ENCODE peak calls at places on chromosome 7, in five cellular contexts. One of them, this sample, is unnamed.

GRCh38 chr7:108660465-108660864 is 90.8 kb downstream of the DNAJB9 start:
- DNase-seq in RWPE1: no peak
- DNase-seq in GM04504: no peak
- DNase-seq in stimulated activated CD8-positive, alpha-beta memory T cell treated with anti-CD3 and anti-CD28 coated beads, Interleukin-12 subunit alpha, Interleukin-12 subunit beta, amount 100 ng/mL, for 1 hour: no peak
- DNase-seq in NB4: peak
- DNase-seq in this sample: no peak

GRCh38 chr7:155667241-155667849 is 22.9 kb downstream of the RBM33 start:
- DNase-seq in RWPE1: no peak
- DNase-seq in GM04504: no peak
- DNase-seq in stimulated activated CD8-positive, alpha-beta memory T cell treated with anti-CD3 and anti-CD28 coated beads, Interleukin-12 subunit alpha, Interleukin-12 subunit beta, amount 100 ng/mL, for 1 hour: no peak
- DNase-seq in NB4: no peak
- DNase-seq in this sample: no peak

GRCh38 chr7:17646181-17646956 is 293.9 kb downstream of the SNX13 start:
- DNase-seq in RWPE1: peak
- DNase-seq in GM04504: no peak
- DNase-seq in stimulated activated CD8-positive, alpha-beta memory T cell treated with anti-CD3 and anti-CD28 coated beads, Interleukin-12 subunit alpha, Interleukin-12 subunit beta, amount 100 ng/mL, for 1 hour: no peak
- DNase-seq in NB4: peak
- DNase-seq in this sample: peak

GRCh38 chr7:47844311-47844710 is 104.0 kb downstream of the PKD1L1 start:
- DNase-seq in RWPE1: no peak
- DNase-seq in GM04504: no peak
- DNase-seq in stimulated activated CD8-positive, alpha-beta memory T cell treated with anti-CD3 and anti-CD28 coated beads, Interleukin-12 subunit alpha, Interleukin-12 subunit beta, amount 100 ng/mL, for 1 hour: no peak
- DNase-seq in NB4: no peak
- DNase-seq in this sample: no peak

GRCh38 chr7:2472744-2473143 is 3.5 kb downstream of the GRIFIN start:
- DNase-seq in RWPE1: no peak
- DNase-seq in GM04504: no peak
- DNase-seq in stimulated activated CD8-positive, alpha-beta memory T cell treated with anti-CD3 and anti-CD28 coated beads, Interleukin-12 subunit alpha, Interleukin-12 subunit beta, amount 100 ng/mL, for 1 hour: no peak
- DNase-seq in NB4: no peak
- DNase-seq in this sample: no peak

GRCh38 chr7:141588912-141589311 is 37.7 kb downstream of the AGK start:
- DNase-seq in RWPE1: no peak
- DNase-seq in GM04504: no peak
- DNase-seq in stimulated activated CD8-positive, alpha-beta memory T cell treated with anti-CD3 and anti-CD28 coated beads, Interleukin-12 subunit alpha, Interleukin-12 subunit beta, amount 100 ng/mL, for 1 hour: no peak
- DNase-seq in NB4: no peak
- DNase-seq in this sample: no peak

GRCh38 chr7:27808626-27809025 is 68.7 kb downstream of the TAX1BP1 start:
- DNase-seq in RWPE1: peak
- DNase-seq in GM04504: no peak
- DNase-seq in stimulated activated CD8-positive, alpha-beta memory T cell treated with anti-CD3 and anti-CD28 coated beads, Interleukin-12 subunit alpha, Interleukin-12 subunit beta, amount 100 ng/mL, for 1 hour: no peak
- DNase-seq in NB4: peak
- DNase-seq in this sample: peak

GRCh38 chr7:43764807-43765491 is 6.5 kb downstream of the BLVRA start:
- DNase-seq in RWPE1: peak
- DNase-seq in GM04504: no peak
- DNase-seq in stimulated activated CD8-positive, alpha-beta memory T cell treated with anti-CD3 and anti-CD28 coated beads, Interleukin-12 subunit alpha, Interleukin-12 subunit beta, amount 100 ng/mL, for 1 hour: no peak
- DNase-seq in NB4: peak
- DNase-seq in this sample: no peak

GRCh38 chr7:33107136-33108066 is 1.8 kb downstream of the RP9 start:
- DNase-seq in RWPE1: peak
- DNase-seq in GM04504: no peak
- DNase-seq in stimulated activated CD8-positive, alpha-beta memory T cell treated with anti-CD3 and anti-CD28 coated beads, Interleukin-12 subunit alpha, Interleukin-12 subunit beta, amount 100 ng/mL, for 1 hour: no peak
- DNase-seq in NB4: peak
- DNase-seq in this sample: peak

GRCh38 chr7:127708788-127709187 is 56.8 kb downstream of the SND1 start:
- DNase-seq in RWPE1: peak
- DNase-seq in GM04504: peak
- DNase-seq in stimulated activated CD8-positive, alpha-beta memory T cell treated with anti-CD3 and anti-CD28 coated beads, Interleukin-12 subunit alpha, Interleukin-12 subunit beta, amount 100 ng/mL, for 1 hour: peak
- DNase-seq in NB4: peak
- DNase-seq in this sample: peak

GRCh38 chr7:77209479-77210139 is 10.0 kb upstream of the FGL2 start:
- DNase-seq in RWPE1: no peak
- DNase-seq in GM04504: no peak
- DNase-seq in stimulated activated CD8-positive, alpha-beta memory T cell treated with anti-CD3 and anti-CD28 coated beads, Interleukin-12 subunit alpha, Interleukin-12 subunit beta, amount 100 ng/mL, for 1 hour: no peak
- DNase-seq in NB4: peak
- DNase-seq in this sample: no peak

GRCh38 chr7:40922316-40922670 is 780.6 kb downstream of the INHBA start:
- DNase-seq in RWPE1: peak
- DNase-seq in GM04504: peak
- DNase-seq in stimulated activated CD8-positive, alpha-beta memory T cell treated with anti-CD3 and anti-CD28 coated beads, Interleukin-12 subunit alpha, Interleukin-12 subunit beta, amount 100 ng/mL, for 1 hour: no peak
- DNase-seq in NB4: no peak
- DNase-seq in this sample: no peak

This sample was measured in astrocyte of the cerebellum.